ENCODE peak calls at places on chromosomes 12 and 14, in ten cellular contexts. M is EL, D is fibroblast of mammary gland, E is substantia nigra, N is GM04504, U is SW480, K is keratinocyte, I is hypothalamus, S is left colon, A is HEK293T. L is an unnamed sample.

GRCh38 chr12:68358532-68359485 is 26.6 kb upstream of the MDM1 start:
- DNase-seq in S (peak), M (peak), N (peak), A (peak), U (peak), I (no peak), D (peak), E (no peak), K (no peak), L (peak)

GRCh38 chr12:79897617-79898016 is 37.3 kb downstream of the PPP1R12A start:
- DNase-seq in U (peak), M (peak), K (peak), D (peak), S (no peak), N (peak), E (no peak), I (no peak), A (no peak), L (peak)

GRCh38 chr12:70467908-70468733 is 102.0 kb downstream of the KCNMB4 start:
- DNase-seq in K (no peak), S (no peak), M (no peak), A (no peak), I (no peak), D (no peak), E (no peak), U (no peak), N (no peak), L (no peak)

GRCh38 chr12:124745891-124746570 is 117.6 kb downstream of the SCARB1 start:
- DNase-seq in S (peak), D (peak), A (peak), M (peak), U (peak), N (peak), I (peak), K (no peak), E (peak), L (peak)

GRCh38 chr12:2389079-2389790 is 336.4 kb downstream of the CACNA1C start:
- DNase-seq in E (no peak), S (no peak), K (no peak), N (no peak), I (no peak), D (peak), U (no peak), M (peak), A (no peak), L (no peak)

GRCh38 chr12:42590324-42590934 is 883 bp upstream of the PRICKLE1 start:
- DNase-seq in S (peak), M (peak), D (no peak), K (no peak), A (no peak), N (no peak), E (no peak), U (peak), I (no peak), L (peak)

GRCh38 chr12:26939953-26940352 is 1.7 kb downstream of the FGFR1OP2 start:
- DNase-seq in U (no peak), N (no peak), I (no peak), A (no peak), K (no peak), E (no peak), M (no peak), D (no peak), S (no peak), L (peak)

GRCh38 chr12:89106950-89107349 is 245.4 kb downstream of the DUSP6 start:
- DNase-seq in U (no peak), E (no peak), M (no peak), A (no peak), N (no peak), I (no peak), K (no peak), D (no peak), S (no peak), L (no peak)

GRCh38 chr12:7872565-7873304 is at the start of gene SLC2A14:
- DNase-seq in K (no peak), U (no peak), E (no peak), M (no peak), A (no peak), I (no peak), S (no peak), N (no peak), D (no peak), L (no peak)

GRCh38 chr12:104578453-104578852 is 121.7 kb downstream of the CHST11 start:
- DNase-seq in M (peak), S (no peak), N (peak), A (no peak), E (no peak), D (peak), U (no peak), I (no peak), K (no peak), L (peak)

GRCh38 chr14:52068741-52069616 is at the start of gene NID2:
- DNase-seq in A (peak), D (peak), E (no peak), I (peak), M (peak), N (peak), U (no peak), S (peak), K (no peak), L (peak)

GRCh38 chr12:67991158-67991557 is 1.9 kb downstream of the IFNG-AS1 start:
- DNase-seq in D (no peak), K (no peak), N (no peak), M (no peak), I (no peak), A (no peak), E (no peak), S (peak), U (no peak), L (no peak)

GRCh38 chr12:28497889-28498411 is 307.7 kb downstream of the CCDC91 start:
- DNase-seq in D (peak), K (peak), M (peak), U (peak), S (no peak), E (no peak), A (no peak), N (no peak), I (no peak), L (peak)

GRCh38 chr14:94994245-94994644 is 163.1 kb downstream of the DICER1 start:
- DNase-seq in K (no peak), E (no peak), M (no peak), I (no peak), S (no peak), D (no peak), U (no peak), A (no peak), N (no peak), L (no peak)

GRCh38 chr14:69921052-69921451 is 41.8 kb downstream of the SMOC1 start:
- DNase-seq in K (no peak), I (no peak), D (peak), A (no peak), S (no peak), M (no peak), U (no peak), E (no peak), N (no peak), L (no peak)

GRCh38 chr14:38201137-38201828 is 6.4 kb upstream of the SSTR1 start:
- DNase-seq in U (no peak), E (no peak), N (no peak), M (no peak), I (no peak), D (peak), K (peak), A (no peak), S (no peak), L (no peak)

L was measured in adipocyte.